ENCODE peak calls at places on chromosomes 16 and 17, in six cellular contexts. One of them, this sample, is unnamed.

GRCh38 chr16:88381820-88382451 is 823 bp upstream of the ZNF469 start:
- DNase-seq in GM10248: no peak
- DNase-seq in pulmonary artery endothelial cell: no peak
- DNase-seq in Calu3: no peak
- DNase-seq in foreskin keratinocyte: no peak
- DNase-seq in EL: no peak
- DNase-seq in this sample: no peak

GRCh38 chr16:75181630-75182029 is 25.3 kb downstream of the CTRB2 start:
- DNase-seq in GM10248: no peak
- DNase-seq in pulmonary artery endothelial cell: no peak
- DNase-seq in Calu3: no peak
- DNase-seq in foreskin keratinocyte: no peak
- DNase-seq in EL: no peak
- DNase-seq in this sample: no peak

GRCh38 chr16:8572919-8573724 is 17.2 kb downstream of the TMEM114 start:
- DNase-seq in GM10248: no peak
- DNase-seq in pulmonary artery endothelial cell: no peak
- DNase-seq in Calu3: peak
- DNase-seq in foreskin keratinocyte: peak
- DNase-seq in EL: peak
- DNase-seq in this sample: no peak

GRCh38 chr16:54487933-54488332 is 201.3 kb upstream of the IRX3 start:
- DNase-seq in GM10248: no peak
- DNase-seq in pulmonary artery endothelial cell: no peak
- DNase-seq in Calu3: no peak
- DNase-seq in foreskin keratinocyte: no peak
- DNase-seq in EL: no peak
- DNase-seq in this sample: no peak

GRCh38 chr16:87033541-87034300 is 283.5 kb downstream of the C16orf95 start:
- DNase-seq in GM10248: no peak
- DNase-seq in pulmonary artery endothelial cell: no peak
- DNase-seq in Calu3: no peak
- DNase-seq in foreskin keratinocyte: no peak
- DNase-seq in EL: no peak
- DNase-seq in this sample: no peak

GRCh38 chr16:2516391-2517240 is 2.9 kb downstream of the ATP6V0C start:
- DNase-seq in GM10248: no peak
- DNase-seq in pulmonary artery endothelial cell: no peak
- DNase-seq in Calu3: no peak
- DNase-seq in foreskin keratinocyte: no peak
- DNase-seq in EL: peak
- DNase-seq in this sample: no peak

GRCh38 chr17:8041249-8041928 is 2.5 kb downstream of the ALOX15B start:
- DNase-seq in GM10248: peak
- DNase-seq in pulmonary artery endothelial cell: no peak
- DNase-seq in Calu3: peak
- DNase-seq in foreskin keratinocyte: peak
- DNase-seq in EL: peak
- DNase-seq in this sample: peak

GRCh38 chr16:47664653-47665325 is 203.7 kb downstream of the PHKB start:
- DNase-seq in GM10248: peak
- DNase-seq in pulmonary artery endothelial cell: no peak
- DNase-seq in Calu3: no peak
- DNase-seq in foreskin keratinocyte: no peak
- DNase-seq in EL: no peak
- DNase-seq in this sample: no peak

GRCh38 chr17:14506364-14506763 is 205.5 kb downstream of the HS3ST3B1 start:
- DNase-seq in GM10248: no peak
- DNase-seq in pulmonary artery endothelial cell: no peak
- DNase-seq in Calu3: no peak
- DNase-seq in foreskin keratinocyte: peak
- DNase-seq in EL: no peak
- DNase-seq in this sample: no peak

GRCh38 chr16:89094252-89094901 is 725 bp downstream of the ACSF3 start:
- DNase-seq in GM10248: no peak
- DNase-seq in pulmonary artery endothelial cell: no peak
- DNase-seq in Calu3: peak
- DNase-seq in foreskin keratinocyte: peak
- DNase-seq in EL: peak
- DNase-seq in this sample: no peak

GRCh38 chr17:64718058-64718457 is 56.0 kb upstream of the SMURF2 start:
- DNase-seq in GM10248: no peak
- DNase-seq in pulmonary artery endothelial cell: no peak
- DNase-seq in Calu3: no peak
- DNase-seq in foreskin keratinocyte: peak
- DNase-seq in EL: no peak
- DNase-seq in this sample: no peak

GRCh38 chr17:58783380-58783779 is 27.7 kb downstream of the PPM1E start:
- DNase-seq in GM10248: no peak
- DNase-seq in pulmonary artery endothelial cell: no peak
- DNase-seq in Calu3: no peak
- DNase-seq in foreskin keratinocyte: peak
- DNase-seq in EL: peak
- DNase-seq in this sample: no peak

GRCh38 chr17:72107100-72107499 is 13.7 kb upstream of the SOX9 start:
- DNase-seq in GM10248: no peak
- DNase-seq in pulmonary artery endothelial cell: no peak
- DNase-seq in Calu3: no peak
- DNase-seq in foreskin keratinocyte: no peak
- DNase-seq in EL: no peak
- DNase-seq in this sample: no peak

GRCh38 chr16:87207509-87207908 is 109.7 kb downstream of the C16orf95 start:
- DNase-seq in GM10248: no peak
- DNase-seq in pulmonary artery endothelial cell: no peak
- DNase-seq in Calu3: no peak
- DNase-seq in foreskin keratinocyte: no peak
- DNase-seq in EL: peak
- DNase-seq in this sample: no peak

GRCh38 chr17:61551255-61551742 is 39.7 kb downstream of the NACA2 start:
- DNase-seq in GM10248: peak
- DNase-seq in pulmonary artery endothelial cell: no peak
- DNase-seq in Calu3: no peak
- DNase-seq in foreskin keratinocyte: peak
- DNase-seq in EL: peak
- DNase-seq in this sample: no peak